ENCODE peak calls at places on chromosomes 12 and 14, in four cellular contexts. Z, G, T and R are unnamed samples.

GRCh38 chr12:106866426-106867080 is 89.2 kb upstream of the TMEM263 start:
- DNase-seq in T (no peak), G (no peak), Z (no peak), R (no peak)

GRCh38 chr12:63423839-63424238 is 244.5 kb downstream of the DPY19L2 start:
- DNase-seq in G (no peak), T (no peak), Z (no peak), R (no peak)

GRCh38 chr14:95948608-95949007 is 72.0 kb downstream of the TUNAR start:
- DNase-seq in Z (no peak), G (no peak), T (no peak), R (no peak)

GRCh38 chr14:80336613-80337106 is 125.4 kb upstream of the DIO2 start:
- DNase-seq in G (no peak), Z (no peak), T (no peak), R (no peak)

GRCh38 chr14:78314484-78314883 is 144.3 kb downstream of the NRXN3 start:
- DNase-seq in Z (no peak), G (no peak), T (no peak), R (no peak)

GRCh38 chr14:64292197-64292596 is 2.0 kb downstream of the ESR2 start:
- DNase-seq in T (no peak), Z (no peak), G (no peak), R (no peak)

GRCh38 chr14:22780941-22781605 is 14.6 kb downstream of the OXA1L start:
- DNase-seq in T (no peak), G (no peak), Z (no peak), R (no peak)

GRCh38 chr14:80388980-80389711 is 177.8 kb upstream of the DIO2 start:
- DNase-seq in G (no peak), T (no peak), Z (no peak), R (no peak)

GRCh38 chr12:122842505-122843405 is 7.5 kb downstream of the HIP1R start:
- DNase-seq in Z (no peak), T (no peak), G (no peak), R (no peak)

GRCh38 chr12:118098911-118099671 is 4.7 kb downstream of the VSIG10 start:
- DNase-seq in G (peak; percentile 59), T (no peak), Z (no peak), R (no peak)

GRCh38 chr14:51593397-51593796 is 58.3 kb upstream of the FRMD6 start:
- DNase-seq in G (no peak), Z (no peak), T (no peak), R (peak; percentile 36)

GRCh38 chr14:99242816-99243795 is 28.9 kb downstream of the BCL11B start:
- DNase-seq in T (no peak), G (no peak), Z (no peak), R (no peak)

GRCh38 chr12:102920271-102920670 is 3.2 kb upstream of the PAH start:
- DNase-seq in Z (no peak), T (no peak), G (no peak), R (no peak)

GRCh38 chr12:58288191-58288590 is 346.8 kb downstream of the ATP23 start:
- DNase-seq in G (no peak), Z (no peak), T (peak; percentile 29), R (no peak)

GRCh38 chr12:22064968-22065367 is 18.9 kb downstream of the CMAS start:
- DNase-seq in G (no peak), Z (no peak), T (no peak), R (no peak)

GRCh38 chr14:103880334-103880985 is 33.1 kb upstream of the PPP1R13B start:
- DNase-seq in G (peak; percentile 72), Z (peak; percentile 83), T (peak; percentile 81), R (peak; percentile 88)

GRCh38 chr14:24381363-24382102 is 13.5 kb downstream of the NFATC4 start:
- DNase-seq in Z (no peak), G (no peak), T (no peak), R (no peak)

GRCh38 chr12:26121841-26122680 is 2.8 kb downstream of the BHLHE41 start:
- DNase-seq in G (no peak), T (peak; percentile 51), Z (peak; percentile 41), R (no peak)

GRCh38 chr12:122142857-122143256 is 31.2 kb downstream of the IL31 start:
- DNase-seq in T (no peak), G (no peak), Z (no peak), R (no peak)

GRCh38 chr12:125533434-125534029 is 468.3 kb downstream of the AACS start:
- DNase-seq in Z (peak; percentile 58), T (no peak), G (peak; percentile 25), R (no peak)

GRCh38 chr12:64780531-64781373 is 21.5 kb upstream of the GNS start:
- DNase-seq in G (peak; percentile 70), T (peak; percentile 38), Z (peak; percentile 74), R (peak; percentile 52)

GRCh38 chr12:73221398-73221797 is 949.2 kb downstream of the TRHDE start:
- DNase-seq in T (no peak), G (no peak), Z (no peak), R (no peak)

GRCh38 chr12:104276192-104277131 is 27.1 kb upstream of the EID3 start:
- DNase-seq in G (no peak), T (no peak), Z (no peak), R (no peak)

GRCh38 chr12:53173085-53173715 is 7.3 kb upstream of the ZNF740 start:
- DNase-seq in T (no peak), Z (no peak), G (no peak), R (peak; percentile 15)

GRCh38 chr12:119804011-119804641 is 73.0 kb downstream of the CIT start:
- DNase-seq in Z (peak; percentile 38), G (no peak), T (peak; percentile 64), R (peak; percentile 79)

GRCh38 chr14:20607617-20608016 is 16.4 kb upstream of the RNASE12 start:
- DNase-seq in G (no peak), T (no peak), Z (no peak), R (no peak)

GRCh38 chr12:7448099-7448498 is 4.1 kb upstream of the CD163L1 start:
- DNase-seq in Z (no peak), T (no peak), G (no peak), R (no peak)

GRCh38 chr12:46362895-46363581 is 9.5 kb downstream of the SLC38A2 start:
- DNase-seq in T (no peak), Z (no peak), G (no peak), R (no peak)

GRCh38 chr14:78227466-78228077 is 57.4 kb downstream of the NRXN3 start:
- DNase-seq in Z (no peak), T (no peak), G (no peak), R (no peak)

GRCh38 chr14:105187935-105188524 is 6.9 kb upstream of the NUDT14 start:
- DNase-seq in G (peak; percentile 56), T (no peak), Z (no peak), R (no peak)

GRCh38 chr12:65302891-65303290 is 24.4 kb downstream of the MSRB3 start:
- DNase-seq in T (no peak), Z (no peak), G (no peak), R (no peak)

GRCh38 chr12:54419088-54419887 is at the start of gene ITGA5:
- DNase-seq in T (peak; percentile 90), G (peak; percentile 73), Z (peak; percentile 89), R (peak; percentile 78)

GRCh38 chr12:45343269-45344051 is 127.6 kb downstream of the ANO6 start:
- DNase-seq in T (peak; percentile 53), Z (no peak), G (no peak), R (no peak)

GRCh38 chr12:105451211-105451610 is 120.7 kb downstream of the C12orf75 start:
- DNase-seq in Z (no peak), T (no peak), G (no peak), R (no peak)

GRCh38 chr12:123801573-123802178 is 39.6 kb downstream of the DNAH10 start:
- DNase-seq in G (no peak), Z (no peak), T (no peak), R (no peak)

GRCh38 chr12:50621435-50622304 is 116.9 kb downstream of the DIP2B start:
- DNase-seq in Z (no peak), T (no peak), G (peak; percentile 40), R (peak; percentile 44)

GRCh38 chr12:50620050-50620974 is 115.5 kb downstream of the DIP2B start:
- DNase-seq in Z (no peak), G (no peak), T (peak; percentile 44), R (peak; percentile 55)

GRCh38 chr12:50619610-50619958 is 114.8 kb downstream of the DIP2B start:
- DNase-seq in T (no peak), G (no peak), Z (no peak), R (no peak)

GRCh38 chr12:50618864-50619609 is 114.3 kb downstream of the DIP2B start:
- DNase-seq in G (peak; percentile 52), T (no peak), Z (no peak), R (no peak)

GRCh38 chr12:50620975-50621360 is 116.2 kb downstream of the DIP2B start:
- DNase-seq in Z (no peak), G (no peak), T (no peak), R (no peak)
- H3K27ac ChIP-seq in Z (no peak overlapping the region), G (peak overlapping the region; percentile 68), T (no peak overlapping the region), R (no peak overlapping the region)

GRCh38 chr12:115166698-115167315 is 482.8 kb upstream of the TBX3 start:
- DNase-seq in T (no peak), G (no peak), Z (no peak), R (no peak)
- TF ChIP-seq CTCF in T (no peak), G (no peak), Z (peak; percentile 47), R (no peak)

GRCh38 chr12:109097140-109097434 is 310 bp upstream of the UNG start:
- DNase-seq in Z (no peak), G (no peak), T (no peak), R (no peak)

GRCh38 chr12:109097435-109098141 is at the start of gene UNG:
- DNase-seq in G (peak; percentile 98), T (peak; percentile 98), Z (peak; percentile 97), R (peak; percentile 98)

GRCh38 chr12:109099426-109100020 is 2.1 kb downstream of the UNG start:
- DNase-seq in G (no peak), T (no peak), Z (no peak), R (no peak)

GRCh38 chr12:109098671-109099070 is 1.3 kb downstream of the UNG start:
- DNase-seq in T (no peak), Z (no peak), G (no peak), R (no peak)

DNA sequence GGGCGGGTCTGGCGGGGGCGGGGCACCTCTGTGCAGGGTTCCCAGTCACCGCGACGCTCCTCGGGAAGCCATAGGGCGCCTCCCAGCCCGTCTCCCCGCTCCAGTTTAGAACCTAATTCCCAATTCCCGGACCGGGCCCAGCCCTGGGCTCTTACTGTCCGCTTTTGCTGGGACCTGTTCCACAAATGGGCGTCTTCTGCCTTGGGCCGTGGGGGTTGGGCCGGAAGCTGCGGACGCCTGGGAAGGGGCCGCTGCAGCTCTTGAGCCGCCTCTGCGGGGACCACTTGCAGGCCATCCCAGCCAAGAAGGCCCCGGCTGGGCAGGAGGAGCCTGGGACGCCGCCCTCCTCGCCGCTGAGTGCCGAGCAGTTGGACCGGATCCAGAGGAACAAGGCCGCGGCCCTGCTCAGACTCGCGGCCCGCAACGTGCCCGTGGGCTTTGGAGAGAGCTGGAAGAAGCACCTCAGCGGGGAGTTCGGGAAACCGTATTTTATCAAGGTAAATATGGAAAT is 800 bp downstream of the UNG start:
- DNase-seq in G (peak; percentile 73), Z (no peak), T (peak; percentile 84), R (peak; percentile 85)
- TF ChIP-seq POLR2A in G (peak; percentile 72), Z (peak; percentile 61), T (peak; percentile 53), R (peak; percentile 82)

GRCh38 chr12:128810182-128811127 is 13.3 kb downstream of the SLC15A4 start:
- DNase-seq in G (peak; percentile 65), T (peak; percentile 85), Z (peak; percentile 63), R (no peak)
- H3K27ac ChIP-seq in G (peak overlapping the region; percentile 24), T (peak overlapping the region; percentile 74), Z (peak overlapping the region; percentile 53), R (peak overlapping the region; percentile 17)